ENCODE peak calls at places on chromosomes 2 and 18, in six cellular contexts. S, G, W, N, K and Y are unnamed samples.

GRCh38 chr2:165795011-165795410 is 964 bp upstream of the GALNT3 start:
- DNase-seq in S (no peak), G (no peak), W (no peak), N (no peak), K (no peak), Y (no peak)

GRCh38 chr2:158042666-158043065 is 59.0 kb upstream of the UPP2 start:
- DNase-seq in S (peak; percentile 44), G (no peak), W (no peak), N (no peak), K (no peak), Y (no peak)

GRCh38 chr2:205323929-205324328 is 358.4 kb upstream of the NRP2 start:
- DNase-seq in S (no peak), G (no peak), W (peak; percentile 13), N (no peak), K (no peak), Y (no peak)

GRCh38 chr2:129191530-129191929 is 787.9 kb upstream of the RAB6C start:
- DNase-seq in S (no peak), G (no peak), W (peak; percentile 12), N (no peak), K (no peak), Y (no peak)

GRCh38 chr2:102099536-102100293 is 42.8 kb upstream of the IL1R1 start:
- DNase-seq in S (peak; percentile 54), G (no peak), W (peak; percentile 79), N (no peak), K (no peak), Y (no peak)

GRCh38 chr18:59961086-59961485 is 61.3 kb downstream of the PMAIP1 start:
- DNase-seq in S (no peak), G (no peak), W (no peak), N (no peak), K (no peak), Y (no peak)

GRCh38 chr2:70954886-70955285 is 19.2 kb downstream of the ATP6V1B1 start:
- DNase-seq in S (no peak), G (no peak), W (no peak), N (peak; percentile 21), K (no peak), Y (no peak)

GRCh38 chr2:187553908-187554703 is at the start of gene TFPI:
- DNase-seq in S (peak; percentile 24), G (no peak), W (peak; percentile 80), N (peak; percentile 62), K (no peak), Y (no peak)

GRCh38 chr2:52537588-52537987 is 1230.0 kb upstream of the CHAC2 start:
- DNase-seq in S (no peak), G (no peak), W (no peak), N (no peak), K (no peak), Y (no peak)

GRCh38 chr2:52536929-52537460 is 1230.6 kb upstream of the CHAC2 start:
- DNase-seq in S (no peak), G (no peak), W (no peak), N (no peak), K (no peak), Y (no peak)

GRCh38 chr2:52532956-52533355 is 1234.6 kb upstream of the CHAC2 start:
- DNase-seq in S (no peak), G (no peak), W (no peak), N (no peak), K (no peak), Y (no peak)
- H3K27ac ChIP-seq in S (no peak overlapping the region), G (no peak overlapping the region), W (no peak overlapping the region), N (no peak overlapping the region), K (no peak overlapping the region), Y (no peak overlapping the region)

GRCh38 chr2:223853425-223853837 is 16.0 kb upstream of the AP1S3 start:
- DNase-seq in S (no peak), G (no peak), W (no peak), N (no peak), K (no peak), Y (no peak)
- H3K27ac ChIP-seq in S (no peak overlapping the region), G (no peak overlapping the region), W (no peak overlapping the region), N (no peak overlapping the region), K (no peak overlapping the region), Y (no peak overlapping the region)

DNA sequence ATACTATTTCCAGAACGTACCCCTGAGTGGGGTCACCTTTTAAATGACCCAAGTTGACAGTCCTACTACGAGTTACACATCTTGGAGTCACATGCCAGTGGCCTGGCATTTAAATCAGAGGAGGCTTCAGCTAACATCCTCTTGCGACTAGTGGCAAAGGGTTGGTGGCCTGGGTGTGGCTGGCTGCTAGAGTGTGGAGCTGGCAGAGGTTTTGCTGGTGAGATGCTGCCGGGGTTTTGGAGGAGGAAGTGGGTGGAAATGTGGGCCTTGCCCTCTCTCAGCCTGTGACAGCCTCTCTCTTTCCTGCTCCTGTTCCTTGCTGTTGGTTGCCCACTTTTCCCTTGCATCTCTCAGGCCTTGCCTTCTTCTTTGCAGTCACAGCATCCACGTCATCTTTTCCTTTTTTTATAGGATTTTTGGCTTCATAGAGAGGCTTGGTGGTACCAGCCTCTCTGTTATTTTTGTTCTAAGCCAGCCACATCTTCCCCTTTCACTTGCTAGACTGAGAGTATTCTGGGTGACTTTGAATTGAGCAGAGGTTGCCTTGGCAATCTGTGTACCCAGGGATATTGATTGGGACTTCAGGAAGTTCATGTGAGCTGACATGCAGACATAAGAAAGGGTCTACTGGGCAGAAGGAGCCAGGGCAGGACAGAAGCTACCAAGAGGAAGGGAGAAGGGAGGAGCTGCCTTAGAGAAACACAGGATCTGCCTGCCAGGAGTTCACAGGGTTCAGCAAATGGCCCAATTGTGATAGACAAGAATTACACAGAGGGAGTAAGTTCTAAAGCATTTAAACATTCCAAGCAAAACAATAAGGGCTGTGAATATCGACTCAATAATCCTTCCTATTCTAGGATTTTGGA is 55.4 kb downstream of the CDC42EP3 start:
- DNase-seq in S (peak; percentile 78), G (peak; percentile 49), W (no peak), N (no peak), K (no peak), Y (no peak)
- H3K27ac ChIP-seq in S (no peak overlapping the region), G (peak overlapping the region; percentile 33), W (no peak overlapping the region), N (peak overlapping the region; percentile 17), K (no peak overlapping the region), Y (no peak overlapping the region)

DNA sequence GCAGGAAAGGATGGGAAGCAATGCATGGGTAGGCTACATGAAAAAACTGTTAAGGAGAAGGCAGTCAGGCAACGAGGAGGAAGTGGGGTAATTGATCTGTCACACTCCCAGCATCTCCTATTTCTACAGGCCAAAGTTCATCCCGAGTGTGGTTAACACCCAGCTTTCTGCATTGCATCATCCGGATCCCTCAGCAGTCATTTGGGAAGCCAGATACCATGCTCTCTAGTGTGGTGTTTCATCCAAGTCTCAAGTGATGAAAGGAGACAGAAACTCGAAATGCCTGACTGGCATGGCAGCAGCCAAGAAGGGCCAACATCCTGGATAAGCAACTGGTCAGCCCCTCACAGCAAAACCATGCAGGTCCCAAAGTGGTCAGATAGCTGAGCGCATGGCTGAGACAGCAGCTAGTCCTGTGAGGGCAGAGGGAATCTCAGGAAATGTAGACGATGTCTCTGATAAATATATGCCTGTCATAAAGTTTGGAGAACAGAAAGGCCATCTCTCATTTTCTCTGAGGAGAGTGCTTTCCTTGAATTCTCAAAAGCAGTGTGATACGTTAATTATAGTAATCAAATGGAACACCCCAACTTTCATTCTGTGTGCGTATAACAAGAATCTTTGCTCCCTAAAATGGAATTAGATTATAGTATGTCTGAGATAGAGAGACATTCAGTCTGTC is 24.8 kb upstream of the HNRNPA3 start:
- DNase-seq in S (no peak), G (no peak), W (peak; percentile 81), N (no peak), K (no peak), Y (no peak)
- H3K27ac ChIP-seq in S (no peak overlapping the region), G (no peak overlapping the region), W (peak overlapping the region; percentile 24), N (no peak overlapping the region), K (no peak overlapping the region), Y (no peak overlapping the region)

GRCh38 chr2:24652265-24653232 is 140.6 kb downstream of the PTRHD1 start:
- DNase-seq in S (no peak), G (no peak), W (no peak), N (no peak), K (no peak), Y (no peak)

GRCh38 chr2:24650997-24651642 is 142.1 kb downstream of the PTRHD1 start:
- DNase-seq in S (no peak), G (no peak), W (no peak), N (no peak), K (no peak), Y (no peak)

DNA sequence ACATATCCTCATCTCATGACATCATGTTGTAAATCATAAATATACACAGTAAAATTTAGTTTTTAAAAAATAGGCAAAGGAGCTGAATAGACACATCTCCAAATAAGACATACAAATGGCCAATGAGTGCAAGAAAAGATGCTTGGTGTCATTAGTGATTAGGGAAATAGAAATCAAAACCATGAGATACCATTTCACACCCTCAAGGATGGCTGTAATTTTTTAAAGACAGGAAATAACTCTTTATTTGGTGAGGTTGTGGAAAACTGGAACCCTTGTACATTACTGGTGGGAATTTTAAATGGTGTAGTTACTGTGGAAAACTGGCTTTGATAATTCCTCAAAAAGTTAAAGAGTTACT is 141.6 kb downstream of the PTRHD1 start:
- DNase-seq in S (no peak), G (no peak), W (no peak), N (no peak), K (no peak), Y (no peak)
- H3K27ac ChIP-seq in S (no peak overlapping the region), G (no peak overlapping the region), W (no peak overlapping the region), N (no peak overlapping the region), K (no peak overlapping the region), Y (no peak overlapping the region)

GRCh38 chr2:179044500-179044899 is 5.4 kb downstream of the CCDC141 start:
- DNase-seq in S (no peak), G (no peak), W (no peak), N (no peak), K (no peak), Y (no peak)
- H3K27ac ChIP-seq in S (no peak overlapping the region), G (no peak overlapping the region), W (no peak overlapping the region), N (no peak overlapping the region), K (no peak overlapping the region), Y (no peak overlapping the region)